ENCODE peak calls at places on chromosomes 11 and 22, in four cellular contexts. G is transverse colon, N is A549, A is K562. J is an unnamed sample. For H3K4me1, the result is how much of the 10 kb centered on the place peaks cover.

GRCh38 chr11:75273331-75273988 is 32.9 kb downstream of the TPBGL start:
- DNase-seq in N (no peak), A (no peak), G (no peak), J (no peak)

GRCh38 chr11:57874981-57875380 is 113.4 kb downstream of the CTNND1 start:
- DNase-seq in G (no peak), N (no peak), A (peak), J (no peak)

GRCh38 chr11:119389611-119390254 is 8.2 kb upstream of the USP2 start:
- DNase-seq in G (no peak), N (no peak), A (peak), J (no peak)

GRCh38 chr11:123060265-123061000 is 1.5 kb downstream of the HSPA8 start:
- DNase-seq in N (no peak), G (peak), A (no peak), J (no peak)

GRCh38 chr11:76591416-76591815 is 79.1 kb downstream of the LRRC32 start:
- DNase-seq in G (peak), A (no peak), N (no peak), J (peak)

GRCh38 chr11:21552910-21553309 is 640.0 kb upstream of the ANO5 start:
- DNase-seq in A (no peak), N (peak), G (no peak), J (no peak)

GRCh38 chr22:32661296-32661695 is 140.2 kb upstream of the TIMP3 start:
- DNase-seq in N (no peak), G (peak), A (no peak), J (peak)

GRCh38 chr11:29272019-29272654 is 744.7 kb downstream of the KCNA4 start:
- DNase-seq in N (peak), A (no peak), G (no peak), J (no peak)

GRCh38 chr22:48782817-48783511 is 1044.7 kb downstream of the BRD1 start:
- DNase-seq in A (peak), N (no peak), G (no peak), J (no peak)

GRCh38 chr11:103649401-103649895 is 387.0 kb upstream of the DDI1 start:
- DNase-seq in A (no peak), G (no peak), N (no peak), J (no peak)

GRCh38 chr22:24706732-24707476 is 67.6 kb downstream of the PIWIL3 start:
- DNase-seq in N (no peak), A (no peak), G (no peak), J (no peak)

GRCh38 chr11:110319501-110319900 is 23.1 kb upstream of the RDX start:
- DNase-seq in G (no peak), N (no peak), A (no peak), J (no peak)

GRCh38 chr11:112004389-112004788 is 20.8 kb upstream of the DLAT start:
- DNase-seq in G (no peak), A (peak), N (no peak), J (no peak)

DNA sequence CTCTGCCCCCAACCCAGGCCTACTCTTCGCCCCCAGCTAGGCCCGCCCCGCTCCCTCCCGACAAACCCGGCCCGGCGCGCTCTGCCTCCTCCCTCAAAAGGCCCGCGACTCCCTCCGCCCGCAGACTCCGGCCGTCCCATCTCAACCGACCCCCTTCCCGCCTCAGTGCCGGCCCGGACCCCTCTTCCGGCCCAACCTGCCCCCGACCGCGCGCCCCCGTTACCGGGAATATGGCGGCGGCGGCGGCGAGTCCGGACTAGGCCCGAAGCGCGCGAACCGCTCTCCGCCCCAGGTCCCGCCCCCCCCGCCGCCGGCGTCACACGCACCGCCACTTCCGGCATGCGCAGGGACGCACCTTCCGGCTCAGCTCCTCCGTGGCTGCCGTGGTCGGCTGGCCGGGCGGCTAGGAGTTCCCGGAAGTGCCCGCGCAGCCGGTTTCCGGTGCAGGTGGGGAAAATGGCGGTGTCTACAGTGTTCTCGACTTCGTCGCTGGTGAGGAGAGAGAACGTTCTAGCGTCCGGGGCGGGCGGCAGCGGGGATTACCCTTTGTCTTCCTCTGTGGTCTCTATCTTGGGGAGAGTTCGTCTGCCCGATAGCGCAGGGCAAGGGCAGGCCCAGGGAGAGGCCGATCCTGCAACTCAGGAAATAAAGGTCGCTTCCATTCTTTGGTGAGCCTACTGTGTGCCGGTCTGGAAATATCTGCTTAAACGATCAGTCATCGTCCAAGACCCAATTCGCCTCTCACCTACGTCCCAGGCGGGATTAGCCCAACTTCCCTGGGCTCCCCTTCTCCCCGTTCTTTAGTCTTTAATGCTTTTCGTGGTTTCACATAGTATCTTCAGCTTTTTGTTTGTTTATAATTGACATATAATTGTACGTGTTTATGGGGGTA is at the start of the genes CPSF7 and SDHAF2:
- DNase-seq in G (peak), N (peak), A (peak), J (peak)
- H3K4me1 ChIP-seq in G (under half), N (under half), A (under half), J (under half)

GRCh38 chr22:37634505-37635002 is 4.9 kb upstream of the SH3BP1 start:
- DNase-seq in G (no peak), A (peak), N (no peak), J (peak)

GRCh38 chr22:37638351-37639069 is 959 bp upstream of the SH3BP1 start:
- DNase-seq in G (peak), A (no peak), N (no peak), J (no peak)

GRCh38 chr22:37636949-37637273 is 2.6 kb upstream of the SH3BP1 start:
- DNase-seq in N (no peak), G (no peak), A (no peak), J (no peak)

GRCh38 chr22:37635157-37635556 is 4.3 kb upstream of the SH3BP1 start:
- DNase-seq in A (no peak), N (no peak), G (no peak), J (no peak)

GRCh38 chr22:37636186-37636948 is 3.1 kb upstream of the SH3BP1 start:
- DNase-seq in N (no peak), G (peak), A (peak), J (no peak)
- TF ChIP-seq CTCF in N (no peak), G (no peak), A (peak), J (no peak)

GRCh38 chr11:113378692-113379091 is 8.9 kb upstream of the ANKK1 start:
- DNase-seq in G (no peak), N (no peak), A (no peak), J (no peak)
- TF ChIP-seq EP300 in G (no peak), N (no peak), A (no peak), J (no peak)

DNA sequence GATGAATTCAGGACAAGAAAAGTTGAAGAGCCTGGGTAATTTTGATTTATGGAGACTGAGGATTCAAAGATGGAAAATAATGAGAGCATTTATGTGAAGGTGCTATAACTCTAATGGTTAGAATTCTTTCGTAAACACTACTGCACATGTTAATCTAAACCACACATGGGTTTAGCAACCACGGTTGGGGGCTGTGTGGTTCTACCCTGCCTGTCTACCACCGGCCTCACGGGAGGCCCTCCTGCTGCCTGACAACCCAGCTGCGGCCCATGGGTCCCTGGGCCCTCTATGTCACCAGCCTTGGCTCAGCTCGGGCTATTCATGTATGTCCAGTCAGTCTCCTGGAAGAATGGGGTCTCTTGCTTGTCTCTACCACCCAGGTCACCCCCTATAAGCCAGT is 68.5 kb upstream of the ARFGAP3 start:
- DNase-seq in G (no peak), A (no peak), N (no peak), J (no peak)
- H3K4me1 ChIP-seq in G (half or more), A (under half), N (half or more), J (half or more)

J was measured in suprapubic skin.